ENCODE peak calls at places on chromosomes 1 and 21, in six cellular contexts. One of them, this sample, is unnamed.

GRCh38 chr1:182622795-182623528 is 18.8 kb upstream of the RGS16 start:
- DNase-seq in tibial nerve: no peak
- DNase-seq in cortex of kidney: no peak
- DNase-seq in left ventricle myocardium inferior: no peak
- DNase-seq in HT-29: no peak
- DNase-seq in activated B cell treated with CpG ODN at 0.5 μM for 24 hours: no peak
- DNase-seq in this sample: no peak

GRCh38 chr1:174740248-174740990 is 259.3 kb upstream of the CACYBP start:
- DNase-seq in tibial nerve: no peak
- DNase-seq in cortex of kidney: no peak
- DNase-seq in left ventricle myocardium inferior: no peak
- DNase-seq in HT-29: no peak
- DNase-seq in activated B cell treated with CpG ODN at 0.5 μM for 24 hours: no peak
- DNase-seq in this sample: no peak

GRCh38 chr1:227934476-227935313 is 13.0 kb downstream of the WNT9A start:
- DNase-seq in tibial nerve: no peak
- DNase-seq in cortex of kidney: no peak
- DNase-seq in left ventricle myocardium inferior: no peak
- DNase-seq in HT-29: peak; percentile 20
- DNase-seq in activated B cell treated with CpG ODN at 0.5 μM for 24 hours: no peak
- DNase-seq in this sample: peak; percentile 82

GRCh38 chr1:180560200-180560867 is 1.6 kb downstream of the OVAAL start:
- DNase-seq in tibial nerve: no peak
- DNase-seq in cortex of kidney: no peak
- DNase-seq in left ventricle myocardium inferior: no peak
- DNase-seq in HT-29: no peak
- DNase-seq in activated B cell treated with CpG ODN at 0.5 μM for 24 hours: no peak
- DNase-seq in this sample: no peak

GRCh38 chr1:93578433-93578830 is 103.2 kb downstream of the BCAR3 start:
- DNase-seq in tibial nerve: no peak
- DNase-seq in cortex of kidney: no peak
- DNase-seq in left ventricle myocardium inferior: peak; percentile 12
- DNase-seq in HT-29: no peak
- DNase-seq in activated B cell treated with CpG ODN at 0.5 μM for 24 hours: no peak
- DNase-seq in this sample: no peak

GRCh38 chr1:39720094-39720999 is 18.3 kb upstream of the PPIE start:
- DNase-seq in tibial nerve: no peak
- DNase-seq in cortex of kidney: no peak
- DNase-seq in left ventricle myocardium inferior: no peak
- DNase-seq in HT-29: peak; percentile 71
- DNase-seq in activated B cell treated with CpG ODN at 0.5 μM for 24 hours: no peak
- DNase-seq in this sample: peak; percentile 42

GRCh38 chr1:45442272-45442671 is 48.7 kb downstream of the TESK2 start:
- DNase-seq in tibial nerve: no peak
- DNase-seq in cortex of kidney: no peak
- DNase-seq in left ventricle myocardium inferior: no peak
- DNase-seq in HT-29: no peak
- DNase-seq in activated B cell treated with CpG ODN at 0.5 μM for 24 hours: no peak
- DNase-seq in this sample: no peak

GRCh38 chr1:166167395-166167922 is 658 bp upstream of the FAM78B start:
- DNase-seq in tibial nerve: no peak
- DNase-seq in cortex of kidney: no peak
- DNase-seq in left ventricle myocardium inferior: no peak
- DNase-seq in HT-29: peak; percentile 19
- DNase-seq in activated B cell treated with CpG ODN at 0.5 μM for 24 hours: no peak
- DNase-seq in this sample: no peak

GRCh38 chr1:107344268-107344667 is 203.4 kb downstream of the NTNG1 start:
- DNase-seq in tibial nerve: no peak
- DNase-seq in cortex of kidney: no peak
- DNase-seq in left ventricle myocardium inferior: no peak
- DNase-seq in HT-29: no peak
- DNase-seq in activated B cell treated with CpG ODN at 0.5 μM for 24 hours: no peak
- DNase-seq in this sample: no peak

GRCh38 chr1:209769171-209769904 is 13.5 kb downstream of the TRAF3IP3 start:
- DNase-seq in tibial nerve: peak; percentile 64
- DNase-seq in cortex of kidney: no peak
- DNase-seq in left ventricle myocardium inferior: peak; percentile 74
- DNase-seq in HT-29: no peak
- DNase-seq in activated B cell treated with CpG ODN at 0.5 μM for 24 hours: no peak
- DNase-seq in this sample: peak; percentile 27

GRCh38 chr1:28370220-28371010 is 875 bp downstream of the PHACTR4 start:
- DNase-seq in tibial nerve: peak; percentile 9
- DNase-seq in cortex of kidney: no peak
- DNase-seq in left ventricle myocardium inferior: no peak
- DNase-seq in HT-29: peak; percentile 33
- DNase-seq in activated B cell treated with CpG ODN at 0.5 μM for 24 hours: no peak
- DNase-seq in this sample: no peak

GRCh38 chr21:42056996-42057689 is 14.0 kb upstream of the UMODL1 start:
- DNase-seq in tibial nerve: no peak
- DNase-seq in cortex of kidney: no peak
- DNase-seq in left ventricle myocardium inferior: no peak
- DNase-seq in HT-29: peak; percentile 93
- DNase-seq in activated B cell treated with CpG ODN at 0.5 μM for 24 hours: no peak
- DNase-seq in this sample: no peak

GRCh38 chr1:77354996-77355395 is 73.2 kb downstream of the AK5 start:
- DNase-seq in tibial nerve: no peak
- DNase-seq in cortex of kidney: no peak
- DNase-seq in left ventricle myocardium inferior: no peak
- DNase-seq in HT-29: no peak
- DNase-seq in activated B cell treated with CpG ODN at 0.5 μM for 24 hours: no peak
- DNase-seq in this sample: no peak

GRCh38 chr1:203649551-203650011 is 22.9 kb downstream of the ATP2B4 start:
- DNase-seq in tibial nerve: no peak
- DNase-seq in cortex of kidney: no peak
- DNase-seq in left ventricle myocardium inferior: no peak
- DNase-seq in HT-29: no peak
- DNase-seq in activated B cell treated with CpG ODN at 0.5 μM for 24 hours: peak; percentile 29
- DNase-seq in this sample: no peak

GRCh38 chr1:30087465-30087864 is 635.9 kb downstream of the MATN1 start:
- DNase-seq in tibial nerve: no peak
- DNase-seq in cortex of kidney: no peak
- DNase-seq in left ventricle myocardium inferior: no peak
- DNase-seq in HT-29: no peak
- DNase-seq in activated B cell treated with CpG ODN at 0.5 μM for 24 hours: no peak
- DNase-seq in this sample: no peak

GRCh38 chr1:201329801-201330200 is 46.5 kb downstream of the PKP1 start:
- DNase-seq in tibial nerve: no peak
- DNase-seq in cortex of kidney: no peak
- DNase-seq in left ventricle myocardium inferior: no peak
- DNase-seq in HT-29: no peak
- DNase-seq in activated B cell treated with CpG ODN at 0.5 μM for 24 hours: no peak
- DNase-seq in this sample: no peak

GRCh38 chr21:46114963-46115362 is 17.1 kb downstream of the COL6A2 start:
- DNase-seq in tibial nerve: no peak
- DNase-seq in cortex of kidney: no peak
- DNase-seq in left ventricle myocardium inferior: peak; percentile 10
- DNase-seq in HT-29: no peak
- DNase-seq in activated B cell treated with CpG ODN at 0.5 μM for 24 hours: peak; percentile 0
- DNase-seq in this sample: no peak

GRCh38 chr1:79899914-79900313 is 893.4 kb upstream of the ADGRL4 start:
- DNase-seq in tibial nerve: no peak
- DNase-seq in cortex of kidney: no peak
- DNase-seq in left ventricle myocardium inferior: no peak
- DNase-seq in HT-29: no peak
- DNase-seq in activated B cell treated with CpG ODN at 0.5 μM for 24 hours: no peak
- DNase-seq in this sample: no peak

GRCh38 chr1:77825356-77825709 is 45.9 kb downstream of the MIGA1 start:
- DNase-seq in tibial nerve: peak; percentile 23
- DNase-seq in cortex of kidney: no peak
- DNase-seq in left ventricle myocardium inferior: no peak
- DNase-seq in HT-29: peak; percentile 67
- DNase-seq in activated B cell treated with CpG ODN at 0.5 μM for 24 hours: no peak
- DNase-seq in this sample: peak; percentile 90

GRCh38 chr1:99115231-99115630 is 110.6 kb upstream of the PLPPR5 start:
- DNase-seq in tibial nerve: no peak
- DNase-seq in cortex of kidney: no peak
- DNase-seq in left ventricle myocardium inferior: no peak
- DNase-seq in HT-29: no peak
- DNase-seq in activated B cell treated with CpG ODN at 0.5 μM for 24 hours: no peak
- DNase-seq in this sample: no peak

GRCh38 chr1:41387667-41388091 is 26.4 kb downstream of the FOXO6 start:
- DNase-seq in tibial nerve: peak; percentile 23
- DNase-seq in cortex of kidney: no peak
- DNase-seq in left ventricle myocardium inferior: peak; percentile 87
- DNase-seq in HT-29: peak; percentile 36
- DNase-seq in activated B cell treated with CpG ODN at 0.5 μM for 24 hours: no peak
- DNase-seq in this sample: no peak

GRCh38 chr1:2215909-2216766 is 12.0 kb upstream of the SKI start:
- DNase-seq in tibial nerve: no peak
- DNase-seq in cortex of kidney: no peak
- DNase-seq in left ventricle myocardium inferior: no peak
- DNase-seq in HT-29: no peak
- DNase-seq in activated B cell treated with CpG ODN at 0.5 μM for 24 hours: no peak
- DNase-seq in this sample: no peak